ENCODE peak calls at places on chromosomes 2 and 18, in nine cellular contexts. One of them, this sample, is unnamed.

GRCh38 chr2:172672999-172673726 is 62.5 kb upstream of the RAPGEF4 start:
- DNase-seq in IMR-90: no peak
- DNase-seq in lower lobe of right lung: no peak
- DNase-seq in cardiac muscle cell: no peak
- DNase-seq in osteoblast: peak
- DNase-seq in cardiac fibroblast: peak
- DNase-seq in heart right ventricle: no peak
- DNase-seq in right atrium auricular region: no peak
- DNase-seq in A673: no peak
- DNase-seq in this sample: peak

GRCh38 chr2:160328748-160329147 is 128.7 kb upstream of the ITGB6 start:
- DNase-seq in IMR-90: no peak
- DNase-seq in lower lobe of right lung: no peak
- DNase-seq in cardiac muscle cell: no peak
- DNase-seq in osteoblast: no peak
- DNase-seq in cardiac fibroblast: no peak
- DNase-seq in heart right ventricle: no peak
- DNase-seq in right atrium auricular region: no peak
- DNase-seq in A673: no peak
- DNase-seq in this sample: no peak

GRCh38 chr18:9329471-9329870 is 5.1 kb upstream of the TWSG1 start:
- DNase-seq in IMR-90: no peak
- DNase-seq in lower lobe of right lung: no peak
- DNase-seq in cardiac muscle cell: no peak
- DNase-seq in osteoblast: no peak
- DNase-seq in cardiac fibroblast: no peak
- DNase-seq in heart right ventricle: no peak
- DNase-seq in right atrium auricular region: no peak
- DNase-seq in A673: no peak
- DNase-seq in this sample: no peak

GRCh38 chr18:75221902-75222301 is 11.3 kb downstream of the TSHZ1 start:
- DNase-seq in IMR-90: peak
- DNase-seq in lower lobe of right lung: no peak
- DNase-seq in cardiac muscle cell: no peak
- DNase-seq in osteoblast: no peak
- DNase-seq in cardiac fibroblast: no peak
- DNase-seq in heart right ventricle: no peak
- DNase-seq in right atrium auricular region: no peak
- DNase-seq in A673: no peak
- DNase-seq in this sample: no peak

GRCh38 chr2:119338826-119339561 is 27.6 kb downstream of the C2orf76 start:
- DNase-seq in IMR-90: no peak
- DNase-seq in lower lobe of right lung: peak
- DNase-seq in cardiac muscle cell: no peak
- DNase-seq in osteoblast: no peak
- DNase-seq in cardiac fibroblast: no peak
- DNase-seq in heart right ventricle: peak
- DNase-seq in right atrium auricular region: no peak
- DNase-seq in A673: no peak
- DNase-seq in this sample: no peak

GRCh38 chr2:238633426-238634328 is 206.9 kb downstream of the ASB1 start:
- DNase-seq in IMR-90: no peak
- DNase-seq in lower lobe of right lung: no peak
- DNase-seq in cardiac muscle cell: no peak
- DNase-seq in osteoblast: no peak
- DNase-seq in cardiac fibroblast: no peak
- DNase-seq in heart right ventricle: no peak
- DNase-seq in right atrium auricular region: no peak
- DNase-seq in A673: no peak
- DNase-seq in this sample: no peak

GRCh38 chr18:32831781-32832180 is 59.0 kb upstream of the KLHL14 start:
- DNase-seq in IMR-90: no peak
- DNase-seq in lower lobe of right lung: no peak
- DNase-seq in cardiac muscle cell: no peak
- DNase-seq in osteoblast: no peak
- DNase-seq in cardiac fibroblast: no peak
- DNase-seq in heart right ventricle: no peak
- DNase-seq in right atrium auricular region: no peak
- DNase-seq in A673: no peak
- DNase-seq in this sample: peak

GRCh38 chr2:120829633-120830025 is 94.0 kb downstream of the GLI2 start:
- DNase-seq in IMR-90: no peak
- DNase-seq in lower lobe of right lung: peak
- DNase-seq in cardiac muscle cell: no peak
- DNase-seq in osteoblast: no peak
- DNase-seq in cardiac fibroblast: no peak
- DNase-seq in heart right ventricle: no peak
- DNase-seq in right atrium auricular region: no peak
- DNase-seq in A673: no peak
- DNase-seq in this sample: no peak

GRCh38 chr2:46717733-46718121 is 197.9 kb downstream of the MCFD2 start:
- DNase-seq in IMR-90: peak
- DNase-seq in lower lobe of right lung: no peak
- DNase-seq in cardiac muscle cell: no peak
- DNase-seq in osteoblast: peak
- DNase-seq in cardiac fibroblast: peak
- DNase-seq in heart right ventricle: no peak
- DNase-seq in right atrium auricular region: no peak
- DNase-seq in A673: no peak
- DNase-seq in this sample: no peak

GRCh38 chr2:46716806-46717732 is 198.5 kb downstream of the MCFD2 start:
- DNase-seq in IMR-90: peak
- DNase-seq in lower lobe of right lung: no peak
- DNase-seq in cardiac muscle cell: no peak
- DNase-seq in osteoblast: no peak
- DNase-seq in cardiac fibroblast: peak
- DNase-seq in heart right ventricle: no peak
- DNase-seq in right atrium auricular region: no peak
- DNase-seq in A673: no peak
- DNase-seq in this sample: no peak

GRCh38 chr2:46719499-46719898 is 196.1 kb downstream of the MCFD2 start:
- DNase-seq in IMR-90: peak
- DNase-seq in lower lobe of right lung: no peak
- DNase-seq in cardiac muscle cell: peak
- DNase-seq in osteoblast: no peak
- DNase-seq in cardiac fibroblast: peak
- DNase-seq in heart right ventricle: no peak
- DNase-seq in right atrium auricular region: no peak
- DNase-seq in A673: no peak
- DNase-seq in this sample: no peak

GRCh38 chr2:46720592-46721185 is 194.9 kb downstream of the MCFD2 start:
- DNase-seq in IMR-90: peak
- DNase-seq in lower lobe of right lung: no peak
- DNase-seq in cardiac muscle cell: no peak
- DNase-seq in osteoblast: no peak
- DNase-seq in cardiac fibroblast: no peak
- DNase-seq in heart right ventricle: no peak
- DNase-seq in right atrium auricular region: no peak
- DNase-seq in A673: no peak
- DNase-seq in this sample: no peak

DNA sequence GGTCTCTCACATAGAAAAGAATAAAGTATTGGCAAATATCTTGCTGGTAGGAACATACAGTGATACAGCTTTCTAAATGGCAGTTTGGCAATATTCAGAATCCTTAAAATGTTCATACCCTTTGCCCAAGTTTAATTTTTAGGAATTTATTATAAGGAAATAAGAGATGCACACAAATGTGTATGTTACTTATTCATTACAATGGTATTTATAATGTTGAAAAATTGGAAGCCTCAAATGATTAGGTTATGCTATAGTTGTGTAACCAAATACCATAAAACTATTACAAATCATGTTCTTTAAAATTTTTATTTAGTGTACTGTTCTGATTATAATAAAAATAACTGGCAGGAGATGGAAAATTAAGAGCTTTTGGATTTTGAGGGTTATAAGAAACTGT is 196.8 kb downstream of the MCFD2 start:
- DNase-seq in IMR-90: no peak
- DNase-seq in lower lobe of right lung: no peak
- DNase-seq in cardiac muscle cell: no peak
- DNase-seq in osteoblast: no peak
- DNase-seq in cardiac fibroblast: no peak
- DNase-seq in heart right ventricle: no peak
- DNase-seq in right atrium auricular region: no peak
- DNase-seq in A673: no peak
- DNase-seq in this sample: no peak
- H3K4me3 ChIP-seq in IMR-90: no peak
- H3K4me3 ChIP-seq in lower lobe of right lung: no peak
- H3K4me3 ChIP-seq in cardiac muscle cell: no peak
- H3K4me3 ChIP-seq in osteoblast: no peak
- H3K4me3 ChIP-seq in cardiac fibroblast: no peak
- H3K4me3 ChIP-seq in heart right ventricle: no peak
- H3K4me3 ChIP-seq in right atrium auricular region: no peak
- H3K4me3 ChIP-seq in A673: no peak
- H3K4me3 ChIP-seq in this sample: no peak

GRCh38 chr2:178195390-178196166 is 1.3 kb downstream of the OSBPL6 start:
- DNase-seq in IMR-90: no peak
- DNase-seq in lower lobe of right lung: no peak
- DNase-seq in cardiac muscle cell: no peak
- DNase-seq in osteoblast: peak
- DNase-seq in cardiac fibroblast: no peak
- DNase-seq in heart right ventricle: no peak
- DNase-seq in right atrium auricular region: no peak
- DNase-seq in A673: peak
- DNase-seq in this sample: no peak

GRCh38 chr2:178197791-178198190 is 3.5 kb downstream of the OSBPL6 start:
- DNase-seq in IMR-90: no peak
- DNase-seq in lower lobe of right lung: no peak
- DNase-seq in cardiac muscle cell: no peak
- DNase-seq in osteoblast: no peak
- DNase-seq in cardiac fibroblast: no peak
- DNase-seq in heart right ventricle: no peak
- DNase-seq in right atrium auricular region: no peak
- DNase-seq in A673: peak
- DNase-seq in this sample: no peak

GRCh38 chr2:178193496-178193822 is 853 bp upstream of the OSBPL6 start:
- DNase-seq in IMR-90: peak
- DNase-seq in lower lobe of right lung: no peak
- DNase-seq in cardiac muscle cell: no peak
- DNase-seq in osteoblast: no peak
- DNase-seq in cardiac fibroblast: no peak
- DNase-seq in heart right ventricle: no peak
- DNase-seq in right atrium auricular region: no peak
- DNase-seq in A673: no peak
- DNase-seq in this sample: no peak

GRCh38 chr2:178193823-178194599 is at the start of gene OSBPL6:
- DNase-seq in IMR-90: peak
- DNase-seq in lower lobe of right lung: peak
- DNase-seq in cardiac muscle cell: peak
- DNase-seq in osteoblast: peak
- DNase-seq in cardiac fibroblast: peak
- DNase-seq in heart right ventricle: peak
- DNase-seq in right atrium auricular region: peak
- DNase-seq in A673: peak
- DNase-seq in this sample: no peak

DNA sequence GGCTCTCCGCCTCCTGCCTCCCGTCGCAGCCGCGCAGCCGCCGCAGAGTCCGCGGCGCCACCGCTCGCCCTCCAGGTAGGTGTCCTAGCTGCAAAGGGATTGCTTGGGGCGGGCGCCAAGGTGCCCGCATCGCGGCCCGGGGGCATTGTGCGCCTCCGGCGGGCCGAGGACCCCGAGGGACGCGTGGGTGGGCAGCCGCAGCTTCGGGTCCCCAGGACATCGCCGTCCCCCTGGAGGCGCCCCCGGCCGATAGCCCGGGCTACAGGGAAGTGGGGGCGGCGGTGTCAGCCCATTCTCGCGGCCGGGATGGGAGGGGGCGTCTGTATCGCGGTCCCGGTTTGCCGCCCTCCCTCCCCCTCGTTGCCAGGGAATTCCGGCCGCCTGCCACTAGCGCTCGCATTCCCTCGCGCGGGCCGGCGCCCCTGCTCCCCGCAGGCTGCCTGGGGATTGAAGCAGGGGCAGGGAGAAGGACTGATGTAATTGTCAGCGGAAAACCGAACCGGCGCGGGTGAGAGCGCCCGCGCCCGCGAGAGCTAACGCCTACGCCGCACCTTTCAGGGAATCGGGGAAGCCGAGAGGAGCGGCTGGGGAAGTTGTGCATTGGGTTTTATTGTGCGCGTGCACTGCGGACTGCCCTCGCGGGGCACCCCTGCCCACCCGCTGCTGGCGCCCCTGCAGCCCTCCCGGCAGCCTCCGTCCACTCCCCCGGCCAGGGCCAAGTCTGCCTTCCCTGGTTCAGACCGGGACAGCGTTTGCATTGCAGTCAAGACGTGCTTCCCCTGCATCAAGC is 483 bp downstream of the OSBPL6 start:
- DNase-seq in IMR-90: peak
- DNase-seq in lower lobe of right lung: peak
- DNase-seq in cardiac muscle cell: peak
- DNase-seq in osteoblast: peak
- DNase-seq in cardiac fibroblast: peak
- DNase-seq in heart right ventricle: peak
- DNase-seq in right atrium auricular region: no peak
- DNase-seq in A673: peak
- DNase-seq in this sample: no peak
- TF ChIP-seq CTCF in IMR-90: no peak
- TF ChIP-seq CTCF in lower lobe of right lung: no peak
- TF ChIP-seq CTCF in cardiac muscle cell: no peak
- TF ChIP-seq CTCF in osteoblast: no peak
- TF ChIP-seq CTCF in cardiac fibroblast: no peak
- TF ChIP-seq CTCF in heart right ventricle: no peak
- TF ChIP-seq CTCF in right atrium auricular region: no peak
- TF ChIP-seq CTCF in A673: no peak
- TF ChIP-seq CTCF in this sample: no peak

GRCh38 chr2:54561010-54561409 is 104.9 kb downstream of the SPTBN1 start:
- DNase-seq in IMR-90: no peak
- DNase-seq in lower lobe of right lung: no peak
- DNase-seq in cardiac muscle cell: no peak
- DNase-seq in osteoblast: no peak
- DNase-seq in cardiac fibroblast: no peak
- DNase-seq in heart right ventricle: no peak
- DNase-seq in right atrium auricular region: peak
- DNase-seq in A673: no peak
- DNase-seq in this sample: no peak

GRCh38 chr2:54559593-54560145 is 103.5 kb downstream of the SPTBN1 start:
- DNase-seq in IMR-90: peak
- DNase-seq in lower lobe of right lung: no peak
- DNase-seq in cardiac muscle cell: peak
- DNase-seq in osteoblast: peak
- DNase-seq in cardiac fibroblast: peak
- DNase-seq in heart right ventricle: peak
- DNase-seq in right atrium auricular region: peak
- DNase-seq in A673: peak
- DNase-seq in this sample: no peak

GRCh38 chr2:54564439-54564838 is 108.3 kb downstream of the SPTBN1 start:
- DNase-seq in IMR-90: no peak
- DNase-seq in lower lobe of right lung: no peak
- DNase-seq in cardiac muscle cell: no peak
- DNase-seq in osteoblast: no peak
- DNase-seq in cardiac fibroblast: no peak
- DNase-seq in heart right ventricle: no peak
- DNase-seq in right atrium auricular region: no peak
- DNase-seq in A673: no peak
- DNase-seq in this sample: no peak

GRCh38 chr2:54560146-54560881 is 104.2 kb downstream of the SPTBN1 start:
- DNase-seq in IMR-90: peak
- DNase-seq in lower lobe of right lung: peak
- DNase-seq in cardiac muscle cell: peak
- DNase-seq in osteoblast: peak
- DNase-seq in cardiac fibroblast: peak
- DNase-seq in heart right ventricle: no peak
- DNase-seq in right atrium auricular region: peak
- DNase-seq in A673: peak
- DNase-seq in this sample: no peak

DNA sequence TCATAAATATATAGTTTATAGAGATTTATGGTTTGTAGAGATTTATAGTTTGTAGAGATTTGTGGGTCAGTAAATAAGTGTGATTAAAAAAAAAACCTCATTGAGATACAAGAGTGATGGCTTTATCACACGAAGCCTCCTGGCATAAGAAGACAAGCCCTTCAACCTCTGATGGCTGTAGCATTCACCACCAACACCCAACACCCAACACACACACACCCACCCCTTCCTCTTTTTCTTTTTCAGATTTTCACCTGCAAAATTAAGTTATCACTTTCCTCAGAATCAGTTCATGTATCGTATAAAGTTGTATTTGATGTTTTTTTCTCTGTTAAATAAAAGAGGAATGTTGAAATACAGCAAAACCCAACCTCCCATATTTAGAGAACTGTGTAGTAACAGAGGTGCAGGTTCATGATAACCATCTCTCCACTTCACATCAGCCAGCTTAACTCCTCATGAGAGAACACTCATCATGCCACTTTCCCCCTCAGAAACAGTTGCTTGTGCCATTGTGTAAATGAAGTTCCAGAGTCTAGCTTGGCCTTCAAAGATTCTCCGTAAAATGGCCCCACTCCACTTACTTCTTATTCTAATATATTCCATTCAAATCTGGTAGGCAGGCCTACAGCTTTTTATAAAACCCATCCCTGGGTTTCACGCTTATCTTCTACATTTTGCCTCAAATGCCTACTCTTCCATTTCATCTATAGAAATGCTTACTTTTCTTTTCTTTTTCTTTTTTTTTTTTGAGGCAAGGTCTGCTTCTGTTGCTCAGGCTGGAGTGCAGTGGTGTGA is 105.9 kb downstream of the SPTBN1 start:
- DNase-seq in IMR-90: no peak
- DNase-seq in lower lobe of right lung: no peak
- DNase-seq in cardiac muscle cell: no peak
- DNase-seq in osteoblast: no peak
- DNase-seq in cardiac fibroblast: no peak
- DNase-seq in heart right ventricle: no peak
- DNase-seq in right atrium auricular region: no peak
- DNase-seq in A673: no peak
- DNase-seq in this sample: no peak
- H3K4me3 ChIP-seq in IMR-90: no peak
- H3K4me3 ChIP-seq in lower lobe of right lung: no peak
- H3K4me3 ChIP-seq in cardiac muscle cell: no peak
- H3K4me3 ChIP-seq in osteoblast: no peak
- H3K4me3 ChIP-seq in cardiac fibroblast: no peak
- H3K4me3 ChIP-seq in heart right ventricle: no peak
- H3K4me3 ChIP-seq in right atrium auricular region: no peak
- H3K4me3 ChIP-seq in A673: no peak
- H3K4me3 ChIP-seq in this sample: peak

DNA sequence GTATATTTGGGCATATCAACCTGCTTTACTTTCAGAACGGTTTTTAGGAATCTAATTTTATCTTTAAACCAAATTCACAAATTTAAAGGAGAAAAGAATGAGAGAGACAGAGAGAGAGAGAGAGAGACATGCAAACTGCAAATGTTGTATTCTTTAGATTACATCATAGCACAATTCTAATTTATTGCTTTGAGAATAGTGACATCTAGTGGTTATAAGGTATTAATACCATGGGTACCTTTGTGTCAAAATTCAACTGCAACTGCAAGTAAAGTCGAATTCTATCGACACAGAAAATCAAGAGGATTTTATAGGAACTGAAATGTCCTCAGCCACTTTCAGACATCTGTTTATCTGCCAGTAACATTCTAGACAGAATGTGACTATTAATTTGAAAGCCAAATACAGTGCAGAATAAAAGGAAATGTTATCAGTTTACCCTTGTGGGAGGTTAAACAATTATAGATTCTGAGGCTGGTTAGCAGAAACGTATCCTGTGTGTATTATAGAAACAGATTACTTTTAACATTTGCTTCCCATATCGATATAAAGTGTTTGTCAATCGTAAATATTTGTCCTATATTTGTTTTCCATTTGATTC is 529.8 kb upstream of the VRK2 start:
- DNase-seq in IMR-90: peak
- DNase-seq in lower lobe of right lung: no peak
- DNase-seq in cardiac muscle cell: peak
- DNase-seq in osteoblast: peak
- DNase-seq in cardiac fibroblast: peak
- DNase-seq in heart right ventricle: no peak
- DNase-seq in right atrium auricular region: no peak
- DNase-seq in A673: peak
- DNase-seq in this sample: peak
- TF ChIP-seq CTCF in IMR-90: peak
- TF ChIP-seq CTCF in lower lobe of right lung: peak
- TF ChIP-seq CTCF in cardiac muscle cell: peak
- TF ChIP-seq CTCF in osteoblast: peak
- TF ChIP-seq CTCF in cardiac fibroblast: peak
- TF ChIP-seq CTCF in heart right ventricle: peak
- TF ChIP-seq CTCF in right atrium auricular region: peak
- TF ChIP-seq CTCF in A673: peak
- TF ChIP-seq CTCF in this sample: peak